ENCODE peak calls at places on chromosomes 2 and 18, in eight cellular contexts. L, W, N, S, J, B, M and D are unnamed samples.

GRCh38 chr18:12968619-12969018 is 20.8 kb downstream of the SEH1L start:
- DNase-seq in L (no peak), W (no peak), N (no peak), S (no peak), J (no peak), B (no peak), M (no peak), D (no peak)

GRCh38 chr2:66478311-66478710 is 43.4 kb downstream of the MEIS1 start:
- DNase-seq in L (no peak), W (no peak), N (no peak), S (no peak), J (no peak), B (no peak), M (no peak), D (no peak)

GRCh38 chr2:239169311-239170048 is 231.3 kb downstream of the HDAC4 start:
- DNase-seq in L (peak; percentile 10), W (no peak), N (no peak), S (peak; percentile 16), J (no peak), B (no peak), M (no peak), D (no peak)

GRCh38 chr2:148515976-148516375 is 128.6 kb upstream of the EPC2 start:
- DNase-seq in L (no peak), W (no peak), N (no peak), S (no peak), J (peak; percentile 36), B (no peak), M (no peak), D (no peak)

GRCh38 chr2:223109341-223109740 is 57.4 kb downstream of the KCNE4 start:
- DNase-seq in L (no peak), W (no peak), N (no peak), S (no peak), J (peak; percentile 70), B (no peak), M (no peak), D (no peak)

GRCh38 chr2:38534746-38535403 is 67.9 kb downstream of the HNRNPLL start:
- DNase-seq in L (no peak), W (no peak), N (peak; percentile 55), S (no peak), J (no peak), B (no peak), M (no peak), D (no peak)

GRCh38 chr2:10252202-10252601 is 50.5 kb upstream of the HPCAL1 start:
- DNase-seq in L (no peak), W (no peak), N (no peak), S (peak; percentile 4), J (no peak), B (no peak), M (no peak), D (no peak)

GRCh38 chr2:56580242-56580641 is 396.5 kb downstream of the CCDC85A start:
- DNase-seq in L (no peak), W (no peak), N (no peak), S (no peak), J (peak; percentile 48), B (no peak), M (no peak), D (no peak)

GRCh38 chr2:11925295-11925694 is 178.9 kb downstream of the LPIN1 start:
- DNase-seq in L (no peak), W (no peak), N (no peak), S (no peak), J (no peak), B (no peak), M (no peak), D (no peak)

GRCh38 chr18:3796434-3796833 is 346.5 kb downstream of the TGIF1 start:
- DNase-seq in L (no peak), W (no peak), N (no peak), S (no peak), J (no peak), B (no peak), M (no peak), D (no peak)

GRCh38 chr2:190477563-190478454 is 56.7 kb downstream of the NEMP2 start:
- DNase-seq in L (no peak), W (no peak), N (no peak), S (no peak), J (peak; percentile 35), B (no peak), M (no peak), D (no peak)

GRCh38 chr2:24048662-24049484 is 668 bp upstream of the FKBP1B start:
- DNase-seq in L (no peak), W (no peak), N (no peak), S (no peak), J (no peak), B (no peak), M (peak; percentile 32), D (no peak)

GRCh38 chr2:24047703-24048033 is 477 bp upstream of the WDCP start:
- DNase-seq in L (no peak), W (no peak), N (no peak), S (no peak), J (no peak), B (no peak), M (peak; percentile 40), D (no peak)

GRCh38 chr2:24049485-24050021 is at the start of gene FKBP1B:
- DNase-seq in L (peak; percentile 58), W (peak; percentile 80), N (peak; percentile 83), S (peak; percentile 68), J (peak; percentile 63), B (peak; percentile 63), M (peak; percentile 91), D (no peak)

GRCh38 chr2:24051833-24052232 is 2.3 kb downstream of the FKBP1B start:
- DNase-seq in L (no peak), W (no peak), N (no peak), S (no peak), J (no peak), B (no peak), M (no peak), D (no peak)

GRCh38 chr2:24050041-24050655 is 607 bp downstream of the FKBP1B start:
- DNase-seq in L (peak; percentile 25), W (peak; percentile 30), N (peak; percentile 72), S (peak; percentile 38), J (peak; percentile 16), B (peak; percentile 23), M (peak; percentile 64), D (no peak)
- H3K4me3 ChIP-seq in L (peak overlapping the region; percentile 75), W (peak overlapping the region; percentile 91), N (peak overlapping the region; percentile 85), S (peak overlapping the region; percentile 71), J (peak overlapping the region; percentile 70), B (peak overlapping the region; percentile 91), M (peak overlapping the region; percentile 82), D (peak overlapping the region; percentile 67)

DNA sequence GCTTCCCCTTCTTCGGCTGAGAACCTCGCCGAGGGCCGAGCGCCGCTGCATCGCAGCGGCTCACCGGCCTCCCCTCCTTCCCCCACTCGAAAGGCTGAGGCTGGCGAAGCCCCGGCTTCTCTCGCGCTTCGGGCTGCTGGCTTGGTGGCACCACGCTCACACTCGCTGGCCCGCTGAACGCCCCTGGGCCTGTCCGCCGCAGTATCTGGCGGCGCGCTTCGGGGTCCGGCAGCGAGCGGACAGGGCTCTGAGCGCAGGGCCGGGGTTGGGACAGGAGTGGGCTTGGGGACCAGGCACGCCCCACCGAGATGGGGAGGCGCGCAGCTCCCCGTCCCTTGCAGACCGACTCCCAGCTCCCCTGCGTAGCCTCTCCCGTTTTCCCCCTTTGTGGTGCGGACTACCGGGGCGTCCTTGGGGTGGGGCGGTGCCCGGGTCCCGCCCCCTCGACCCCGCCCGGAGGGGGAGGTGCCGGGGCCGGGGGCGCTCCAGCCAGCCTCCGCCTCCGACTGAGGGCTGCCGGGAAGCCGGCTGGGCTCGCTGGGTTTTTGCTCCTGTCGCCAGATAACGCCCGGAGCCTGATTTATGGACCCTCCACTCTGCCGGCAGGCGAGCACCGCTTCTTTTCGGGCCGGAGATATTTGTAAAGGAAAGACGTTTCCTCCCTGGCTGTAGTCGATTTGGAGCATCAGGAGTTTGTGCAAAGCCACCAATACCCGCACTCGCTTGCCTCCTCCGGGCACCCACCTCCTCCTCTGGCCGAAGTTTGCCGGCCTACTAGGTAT is 3.8 kb downstream of the GBX2 start:
- DNase-seq in L (no peak), W (no peak), N (peak; percentile 52), S (no peak), J (no peak), B (peak; percentile 59), M (peak; percentile 75), D (no peak)
- H3K4me3 ChIP-seq in L (peak overlapping the region; percentile 63), W (peak overlapping the region; percentile 40), N (peak overlapping the region; percentile 15), S (no peak overlapping the region), J (peak overlapping the region; percentile 33), B (peak overlapping the region; percentile 75), M (peak overlapping the region; percentile 61), D (no peak overlapping the region)

GRCh38 chr2:237497009-237497819 is 10.2 kb downstream of the MLPH start:
- DNase-seq in L (no peak), W (peak; percentile 54), N (no peak), S (no peak), J (no peak), B (no peak), M (peak; percentile 51), D (no peak)
- H3K4me3 ChIP-seq in L (no peak overlapping the region), W (no peak overlapping the region), N (no peak overlapping the region), S (no peak overlapping the region), J (no peak overlapping the region), B (no peak overlapping the region), M (no peak overlapping the region), D (no peak overlapping the region)

GRCh38 chr2:176129013-176129796 is at the start of gene HOXD8:
- DNase-seq in L (peak; percentile 83), W (no peak), N (peak; percentile 62), S (no peak), J (peak; percentile 80), B (no peak), M (peak; percentile 79), D (no peak)

GRCh38 chr2:176129825-176130152 is 284 bp downstream of the HOXD8 start:
- DNase-seq in L (peak; percentile 56), W (no peak), N (no peak), S (no peak), J (no peak), B (no peak), M (no peak), D (no peak)

GRCh38 chr2:176126929-176127768 is 2.4 kb upstream of the HOXD8 start:
- DNase-seq in L (peak; percentile 59), W (peak; percentile 74), N (no peak), S (peak; percentile 52), J (peak; percentile 65), B (peak; percentile 76), M (peak; percentile 78), D (no peak)

GRCh38 chr2:176127769-176128072 is 1.8 kb upstream of the HOXD8 start:
- DNase-seq in L (no peak), W (no peak), N (no peak), S (no peak), J (no peak), B (no peak), M (no peak), D (no peak)

DNA sequence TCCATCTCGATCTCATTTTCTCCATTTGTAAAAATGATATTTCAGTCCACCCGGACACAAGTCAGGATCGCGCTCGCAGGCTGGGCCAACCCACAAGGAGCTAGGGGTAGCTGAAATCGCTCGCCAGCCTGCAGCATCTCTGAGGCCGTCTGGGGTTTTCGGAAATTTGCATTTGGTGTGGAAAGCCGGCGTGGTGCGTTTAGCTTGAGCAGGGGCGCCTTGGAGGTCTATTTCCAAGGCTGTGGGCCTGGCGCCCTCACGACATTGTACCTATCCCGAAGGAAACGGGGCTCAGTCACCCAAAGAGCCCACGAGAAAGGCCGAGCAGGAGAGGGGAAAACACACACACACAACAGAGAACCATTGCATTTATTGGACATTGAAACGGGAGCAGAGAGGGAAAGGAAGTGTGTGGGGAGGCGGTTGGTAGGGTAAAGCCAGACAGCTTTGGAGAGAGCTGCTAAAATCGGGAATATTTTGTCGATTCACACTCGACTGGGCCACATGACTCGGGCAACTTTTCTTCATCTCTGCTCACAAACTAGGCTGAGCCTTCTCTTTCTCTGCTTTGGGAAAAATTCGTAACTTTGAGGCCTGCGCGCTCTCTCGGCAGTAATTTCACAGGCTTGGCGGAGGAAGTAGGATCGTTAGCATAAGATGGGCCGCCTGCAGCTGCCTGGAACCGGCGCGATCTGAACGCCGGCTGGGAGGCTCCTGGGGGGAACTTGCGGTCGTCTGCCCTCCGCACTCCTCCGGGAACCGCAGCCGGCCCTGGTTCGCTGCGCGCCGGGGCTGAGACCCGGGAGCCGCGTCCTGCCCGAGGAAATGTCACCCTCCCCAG is 1.1 kb upstream of the HOXD8 start:
- DNase-seq in L (no peak), W (no peak), N (no peak), S (no peak), J (peak; percentile 32), B (no peak), M (peak; percentile 76), D (no peak)
- H3K4me3 ChIP-seq in L (peak overlapping the region; percentile 84), W (peak overlapping the region; percentile 46), N (no peak overlapping the region), S (no peak overlapping the region), J (peak overlapping the region; percentile 39), B (no peak overlapping the region), M (peak overlapping the region; percentile 47), D (peak overlapping the region; percentile 32)